ENCODE peak calls at places on chromosome 22, in four cellular contexts. N, C, H and X are unnamed samples.

GRCh38 chr22:25840162-25840561 is 98.2 kb downstream of the MYO18B start:
- DNase-seq in N (peak; percentile 35), C (no peak), H (no peak), X (no peak)

GRCh38 chr22:34878996-34879395 is 187.0 kb upstream of the ISX start:
- DNase-seq in N (no peak), H (no peak), C (no peak), X (no peak)

GRCh38 chr22:25518000-25518663 is 46.3 kb upstream of the GRK3 start:
- DNase-seq in C (no peak), N (no peak), H (no peak), X (no peak)

GRCh38 chr22:33579448-33580093 is 340.7 kb downstream of the LARGE1 start:
- DNase-seq in C (peak; percentile 73), H (peak; percentile 15), N (peak; percentile 94), X (no peak)

GRCh38 chr22:25027959-25028840 is 75.7 kb downstream of the KIAA1671 start:
- DNase-seq in C (no peak), H (peak; percentile 48), N (peak; percentile 88), X (no peak)

GRCh38 chr22:35839811-35840739 is 122.4 kb downstream of the APOL5 start:
- DNase-seq in H (peak; percentile 98), C (peak; percentile 89), N (peak; percentile 71), X (no peak)

GRCh38 chr22:17237031-17237668 is 17.9 kb upstream of the ADA2 start:
- DNase-seq in C (no peak), H (no peak), N (no peak), X (no peak)

GRCh38 chr22:26642465-26643367 is 14.7 kb upstream of the MIAT start:
- DNase-seq in H (no peak), N (peak; percentile 64), C (no peak), X (no peak)

GRCh38 chr22:41425704-41426365 is 20.8 kb downstream of the TOB2 start:
- DNase-seq in C (no peak), H (no peak), N (no peak), X (no peak)

GRCh38 chr22:48546653-48547424 is 1280.8 kb downstream of the BRD1 start:
- DNase-seq in C (no peak), H (no peak), N (no peak), X (no peak)

GRCh38 chr22:45453764-45454163 is 40.3 kb downstream of the RIBC2 start:
- DNase-seq in H (no peak), N (no peak), C (no peak), X (no peak)

GRCh38 chr22:17803871-17804270 is 29.6 kb upstream of the BID start:
- DNase-seq in C (no peak), H (peak; percentile 29), N (no peak), X (no peak)

GRCh38 chr22:11042116-11042515 is 4485.9 kb upstream of the OR11H1 start:
- DNase-seq in H (no peak), C (peak; percentile 58), N (no peak), X (no peak)

GRCh38 chr22:35312198-35313059 is 12.7 kb downstream of the TOM1 start:
- DNase-seq in H (peak; percentile 65), N (no peak), C (no peak), X (no peak)

DNA sequence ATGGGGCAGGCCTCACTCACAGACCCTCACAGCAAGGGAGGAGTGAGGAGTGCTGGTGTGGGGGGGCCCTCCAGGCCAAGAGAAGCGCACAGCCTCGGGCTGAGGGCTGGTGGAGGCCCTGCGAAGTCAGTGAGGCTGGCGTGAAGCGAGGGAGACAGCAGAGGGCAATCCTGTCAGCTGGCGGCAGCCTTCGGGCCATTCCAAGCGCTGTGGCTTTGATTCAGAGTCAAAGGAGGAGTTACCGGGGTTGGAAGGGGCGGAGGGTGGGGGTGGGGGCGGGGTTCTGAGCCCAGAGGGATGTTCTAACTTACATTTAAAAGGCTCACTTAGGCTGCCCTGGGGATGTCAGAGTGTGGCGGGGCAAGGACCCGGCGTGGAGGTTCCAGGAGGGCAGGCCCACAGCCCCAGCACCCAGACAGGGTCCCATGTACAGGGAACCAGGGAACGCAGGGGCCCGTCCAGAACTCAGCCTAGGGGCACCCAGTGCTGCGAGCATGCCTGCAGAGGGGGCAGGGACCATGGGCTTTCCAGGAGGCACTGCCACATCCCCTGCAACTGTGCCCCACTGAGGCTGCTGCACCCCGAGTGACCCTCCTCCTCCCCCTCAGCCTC is 39.5 kb upstream of the TTLL12 start:
- DNase-seq in H (no peak), N (peak; percentile 71), C (no peak), X (no peak)
- TF ChIP-seq CTCF in H (no peak), N (peak; percentile 37), C (no peak), X (peak; percentile 34)

GRCh38 chr22:46537946-46538815 is 761 bp upstream of the CELSR1 start:
- DNase-seq in C (no peak), H (peak; percentile 78), N (peak; percentile 69), X (peak; percentile 84)
- TF ChIP-seq CTCF in C (peak; percentile 51), H (peak; percentile 16), N (peak; percentile 27), X (peak; percentile 65)

GRCh38 chr22:37103151-37103550 is 6.4 kb downstream of the TMPRSS6 start:
- DNase-seq in N (no peak), C (no peak), H (no peak), X (no peak)

GRCh38 chr22:37101311-37102063 is 8.0 kb downstream of the TMPRSS6 start:
- DNase-seq in N (no peak), H (no peak), C (no peak), X (no peak)

GRCh38 chr22:37095113-37095512 is 14.4 kb downstream of the TMPRSS6 start:
- DNase-seq in N (no peak), H (no peak), C (no peak), X (no peak)

GRCh38 chr22:37100589-37101127 is 8.9 kb downstream of the TMPRSS6 start:
- DNase-seq in C (no peak), N (no peak), H (no peak), X (no peak)

DNA sequence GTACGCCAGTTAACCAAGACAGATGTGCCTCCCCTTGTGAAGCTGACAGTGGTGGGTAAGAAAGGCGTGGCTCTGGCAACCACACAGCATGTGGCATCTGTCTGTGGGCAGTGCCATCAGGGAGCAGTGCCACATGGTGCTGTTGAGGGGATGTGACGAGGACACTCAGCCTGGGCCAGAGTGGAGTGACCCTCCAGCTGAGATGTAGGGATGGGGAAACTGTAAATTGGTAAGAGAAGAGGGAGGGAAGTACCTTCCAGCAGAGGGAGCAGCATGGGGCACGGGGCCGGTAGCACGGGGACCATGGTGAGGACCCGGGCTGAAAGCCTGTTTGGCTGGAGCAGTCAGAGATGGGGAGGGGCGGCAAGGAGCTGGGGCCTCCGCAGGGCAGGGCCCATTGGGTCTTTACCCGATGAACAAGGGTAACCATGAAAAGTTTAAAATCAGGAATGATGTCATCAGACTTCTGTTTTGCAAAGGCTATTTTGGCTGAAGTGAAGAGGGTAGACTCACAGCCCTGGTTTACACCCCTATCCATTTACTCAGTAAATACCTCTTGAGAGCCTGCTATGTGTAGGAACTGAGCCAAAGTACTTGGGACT is 10.4 kb downstream of the TMPRSS6 start:
- DNase-seq in N (peak; percentile 59), H (no peak), C (no peak), X (no peak)
- TF ChIP-seq CTCF in N (peak; percentile 47), H (no peak), C (no peak), X (peak; percentile 36)

GRCh38 chr22:40193429-40194421 is 16.0 kb downstream of the TNRC6B start:
- DNase-seq in N (peak; percentile 63), H (peak; percentile 57), C (no peak), X (no peak)
- TF ChIP-seq CTCF in N (peak; percentile 12), H (peak; percentile 39), C (peak; percentile 54), X (peak; percentile 71)

GRCh38 chr22:31150615-31151014 is 9.4 kb upstream of the RNF185 start:
- DNase-seq in C (no peak), N (no peak), H (no peak), X (no peak)
- TF ChIP-seq CTCF in C (no peak), N (peak; percentile 17), H (peak; percentile 43), X (peak; percentile 63)

GRCh38 chr22:27662359-27663030 is 139.1 kb downstream of the MN1 start:
- DNase-seq in N (no peak), C (peak; percentile 74), H (no peak), X (no peak)
- TF ChIP-seq CTCF in N (no peak), C (no peak), H (no peak), X (no peak)

DNA sequence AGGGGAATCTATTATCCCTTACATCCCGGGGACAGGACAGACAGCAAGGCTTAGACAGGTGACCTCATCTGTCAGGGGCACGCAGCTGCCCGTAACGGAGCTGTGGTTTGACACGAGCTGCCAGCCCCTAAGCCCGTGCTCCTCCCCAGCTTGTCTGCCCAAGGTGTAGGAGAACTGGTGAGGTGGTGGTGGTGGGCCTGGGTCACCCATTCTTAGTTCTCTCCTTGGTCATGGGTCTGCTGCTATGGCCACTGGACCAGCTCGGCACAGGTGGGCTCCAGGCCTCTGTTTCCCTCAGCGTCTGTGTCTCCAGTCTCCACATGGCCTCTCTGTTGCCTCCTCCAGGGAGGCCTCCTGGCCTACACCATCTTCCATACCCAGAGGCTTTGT is 5.4 kb downstream of the PARVG start:
- DNase-seq in C (no peak), H (no peak), N (no peak), X (no peak)
- TF ChIP-seq CTCF in C (no peak), H (no peak), N (no peak), X (no peak)

GRCh38 chr22:30575011-30575671 is 676 bp upstream of the GAL3ST1 start:
- DNase-seq in C (peak; percentile 60), H (no peak), N (no peak), X (no peak)
- TF ChIP-seq CTCF in C (no peak), H (peak; percentile 28), N (no peak), X (peak; percentile 42)

DNA sequence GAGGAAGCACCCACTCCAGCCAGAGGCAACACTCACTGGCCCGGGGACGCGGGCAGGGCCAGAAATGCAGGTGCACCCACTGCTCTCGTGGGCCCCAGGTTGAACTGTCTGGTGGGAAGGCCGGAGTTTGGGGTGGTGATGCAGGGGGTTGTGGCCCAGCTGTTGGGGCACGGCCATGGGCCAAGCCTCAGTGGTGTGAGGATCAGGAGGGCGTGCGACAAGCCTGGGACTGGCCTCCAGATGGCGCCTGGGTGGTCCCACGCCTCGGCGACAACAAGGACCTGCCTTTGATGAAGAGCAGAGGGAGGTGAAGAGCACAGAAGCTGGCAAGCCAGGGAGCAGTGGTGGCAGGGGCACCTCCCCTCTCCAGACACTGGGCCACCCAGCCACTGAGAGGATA is 240.8 kb downstream of the BRD1 start:
- DNase-seq in H (no peak), C (no peak), N (peak; percentile 72), X (no peak)
- TF ChIP-seq CTCF in H (no peak), C (no peak), N (peak; percentile 52), X (no peak)

DNA sequence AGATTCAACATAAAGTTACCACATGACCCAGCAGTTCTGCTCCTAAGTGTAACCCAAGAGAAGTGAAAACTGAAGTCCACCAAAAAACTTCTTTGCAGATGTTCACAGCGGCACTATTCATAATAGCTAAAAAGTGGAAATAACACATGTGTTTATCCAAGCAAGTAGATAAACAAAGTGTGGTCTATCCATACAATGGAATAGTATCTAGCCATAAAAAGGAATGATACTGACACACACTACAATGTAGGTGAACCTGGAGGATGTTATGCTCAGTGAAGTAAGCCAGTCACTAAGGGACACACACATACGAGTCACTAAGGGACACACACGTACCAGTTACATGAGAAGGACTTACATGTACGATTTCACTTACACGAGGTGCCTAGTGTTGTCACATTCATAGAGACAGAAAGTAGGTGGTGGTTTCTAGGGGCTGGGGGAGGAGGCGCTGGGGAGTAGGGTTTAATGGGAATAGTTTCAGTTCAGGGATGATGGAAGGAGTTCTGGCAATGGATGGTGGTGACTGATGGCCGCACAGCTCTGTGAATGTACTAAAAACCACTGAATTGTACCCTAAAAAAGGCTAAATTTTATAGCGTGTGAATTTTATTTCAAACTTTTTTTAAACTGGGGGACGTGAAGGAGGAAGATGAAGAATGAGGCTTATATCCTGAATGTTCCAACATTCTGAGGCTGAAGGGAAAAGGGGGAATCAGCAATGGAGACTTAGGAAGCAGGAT is 27.2 kb upstream of the COMT start:
- DNase-seq in N (no peak), C (no peak), H (no peak), X (no peak)
- TF ChIP-seq CTCF in N (no peak), C (no peak), H (no peak), X (no peak)